ENCODE peak calls at places on chromosome 9, in eight cellular contexts. G, B, S, Z, P, O, X and W are unnamed samples.

GRCh38 chr9:92774274-92774673 is 9.6 kb upstream of the BICD2 start:
- DNase-seq in G (no peak), Z (peak), S (peak), O (peak), P (no peak), X (peak), B (peak), W (peak)

GRCh38 chr9:134871941-134872340 is 8.7 kb upstream of the FCN2 start:
- DNase-seq in P (no peak), S (peak), X (no peak), B (no peak), G (no peak), Z (peak), O (no peak), W (no peak)

GRCh38 chr9:22047596-22047995 is 38.5 kb upstream of the CDKN2B start:
- DNase-seq in S (no peak), P (no peak), O (no peak), X (no peak), B (peak), Z (no peak), G (no peak), W (peak)

GRCh38 chr9:134460904-134461303 is 134.6 kb downstream of the RXRA start:
- DNase-seq in X (no peak), S (no peak), G (no peak), Z (no peak), P (no peak), B (no peak), O (no peak), W (no peak)

GRCh38 chr9:4743131-4743875 is 2.3 kb upstream of the AK3 start:
- DNase-seq in B (peak), O (peak), P (no peak), S (no peak), X (no peak), G (no peak), Z (no peak), W (peak)

GRCh38 chr9:112180387-112180881 is 5.3 kb upstream of the SUSD1 start:
- DNase-seq in X (peak), G (no peak), O (peak), S (no peak), B (peak), Z (no peak), P (no peak), W (no peak)

GRCh38 chr9:128554155-128554862 is 1.9 kb downstream of the SPTAN1 start:
- DNase-seq in G (peak), P (peak), S (peak), X (peak), Z (peak), O (peak), B (peak), W (peak)

GRCh38 chr9:91279296-91280204 is 82.2 kb downstream of the AUH start:
- DNase-seq in S (no peak), X (no peak), B (no peak), P (no peak), O (no peak), Z (no peak), G (no peak), W (no peak)

GRCh38 chr9:122332083-122332482 is 38.7 kb upstream of the PTGS1 start:
- DNase-seq in B (no peak), P (no peak), Z (no peak), G (peak), X (no peak), S (no peak), O (no peak), W (no peak)

GRCh38 chr9:127158995-127159801 is 36.8 kb upstream of the ANGPTL2 start:
- DNase-seq in G (peak), P (peak), Z (peak), X (peak), B (peak), O (peak), S (peak), W (peak)

GRCh38 chr9:117487555-117488175 is 72.8 kb upstream of the ASTN2 start:
- DNase-seq in X (peak), B (peak), S (peak), G (peak), P (peak), O (peak), Z (peak), W (peak)

GRCh38 chr9:5554254-5554653 is 43.9 kb downstream of the PDCD1LG2 start:
- DNase-seq in B (no peak), P (no peak), O (no peak), X (peak), Z (peak), S (no peak), G (no peak), W (no peak)

GRCh38 chr9:121362813-121363585 is 7.1 kb downstream of the STOM start:
- DNase-seq in X (peak), Z (peak), G (no peak), P (no peak), O (peak), S (peak), B (peak), W (peak)

GRCh38 chr9:91500509-91501011 is 76.9 kb upstream of the NFIL3 start:
- DNase-seq in O (peak), G (no peak), X (peak), S (peak), Z (peak), B (peak), P (no peak), W (peak)

GRCh38 chr9:16672501-16672900 is 198.0 kb downstream of the BNC2 start:
- DNase-seq in S (no peak), Z (no peak), B (no peak), O (no peak), X (no peak), G (no peak), P (no peak), W (no peak)

GRCh38 chr9:99112750-99113417 is 8.0 kb downstream of the TGFBR1 start:
- DNase-seq in O (no peak), X (no peak), B (no peak), G (no peak), P (no peak), S (no peak), Z (no peak), W (no peak)

GRCh38 chr9:16275795-16276624 is 594.5 kb downstream of the BNC2 start:
- DNase-seq in B (no peak), S (no peak), P (no peak), G (no peak), O (no peak), X (peak), Z (no peak), W (no peak)

GRCh38 chr9:92292338-92293074 is 991 bp downstream of the IARS1 start:
- DNase-seq in G (no peak), B (peak), P (no peak), X (no peak), Z (peak), S (peak), O (peak), W (peak)

GRCh38 chr9:70392189-70392588 is 22.3 kb downstream of the KLF9 start:
- DNase-seq in P (peak), O (no peak), X (no peak), S (peak), G (no peak), Z (no peak), B (peak), W (peak)

GRCh38 chr9:76868897-76869296 is 37.0 kb downstream of the PRUNE2 start:
- DNase-seq in G (peak), B (peak), Z (no peak), O (peak), P (no peak), X (peak), S (no peak), W (no peak)

GRCh38 chr9:81826541-81826906 is 101.7 kb upstream of the SPATA31D4 start:
- DNase-seq in B (no peak), S (peak), Z (peak), G (peak), P (no peak), O (no peak), X (peak), W (no peak)

GRCh38 chr9:78325343-78325742 is 28.4 kb downstream of the PSAT1 start:
- DNase-seq in O (no peak), X (peak), G (no peak), B (peak), S (peak), P (no peak), Z (peak), W (peak)

GRCh38 chr9:136334541-136334940 is 7.2 kb downstream of the GPSM1 start:
- DNase-seq in O (no peak), G (no peak), B (no peak), Z (no peak), X (no peak), P (no peak), S (no peak), W (no peak)

GRCh38 chr9:136332482-136332983 is 5.2 kb downstream of the GPSM1 start:
- DNase-seq in Z (no peak), B (no peak), O (no peak), X (no peak), S (no peak), G (no peak), P (peak), W (no peak)

GRCh38 chr9:136333045-136333444 is 5.7 kb downstream of the GPSM1 start:
- DNase-seq in P (peak), G (no peak), S (no peak), B (no peak), Z (no peak), O (no peak), X (no peak), W (no peak)

GRCh38 chr9:136331556-136332481 is 4.5 kb downstream of the GPSM1 start:
- DNase-seq in B (no peak), G (peak), S (no peak), P (peak), Z (no peak), O (no peak), X (no peak), W (no peak)

GRCh38 chr9:136333486-136333885 is 6.1 kb downstream of the GPSM1 start:
- DNase-seq in Z (no peak), X (no peak), B (no peak), S (no peak), P (no peak), G (no peak), O (no peak), W (no peak)
- H3K9ac ChIP-seq in Z (no peak), X (no peak), B (no peak), S (no peak), P (peak), G (no peak), O (no peak), W (no peak)

GRCh38 chr9:13034696-13035006 is 244.8 kb downstream of the MPDZ start:
- DNase-seq in O (no peak), S (peak), P (no peak), B (no peak), X (no peak), G (no peak), Z (no peak), W (no peak)

GRCh38 chr9:13035822-13036221 is 243.7 kb downstream of the MPDZ start:
- DNase-seq in X (no peak), O (no peak), S (no peak), B (peak), G (no peak), P (no peak), Z (no peak), W (no peak)

GRCh38 chr9:13032585-13032984 is 246.9 kb downstream of the MPDZ start:
- DNase-seq in O (no peak), B (no peak), P (no peak), Z (no peak), X (no peak), S (no peak), G (no peak), W (no peak)

DNA sequence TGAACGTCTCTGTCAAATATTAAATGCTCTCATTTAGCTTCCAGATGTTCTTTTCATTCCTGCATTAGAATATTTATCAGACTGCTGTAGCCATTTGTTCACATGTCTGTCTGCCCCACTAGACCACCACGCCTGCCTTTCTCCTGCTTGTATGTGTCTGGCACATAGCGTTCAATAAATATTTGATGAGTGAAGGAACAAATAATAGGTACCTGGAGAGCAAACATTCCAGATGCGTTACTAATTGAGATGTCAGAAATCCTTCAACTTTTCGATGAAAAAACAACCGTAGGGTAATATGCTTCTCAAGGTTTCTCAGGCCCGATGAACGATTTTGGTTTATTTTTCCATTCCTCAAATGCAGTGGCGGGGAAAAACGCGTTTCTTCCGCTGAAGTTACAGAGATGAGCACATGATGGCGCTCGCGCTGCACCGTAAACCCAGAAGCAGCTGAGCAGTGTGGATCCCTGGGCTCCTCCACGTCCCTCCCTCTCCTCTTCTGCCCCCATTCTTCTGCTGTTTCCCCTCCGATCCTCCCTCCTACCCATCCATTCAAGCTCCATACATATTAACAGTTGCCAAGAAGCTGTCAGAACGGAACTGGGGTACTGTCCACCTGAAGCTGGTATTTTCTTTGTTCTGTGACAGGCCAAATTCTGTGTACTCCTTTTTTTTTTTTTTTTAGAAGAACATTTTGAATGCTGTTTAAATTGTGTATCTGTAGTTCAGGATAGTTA is 245.4 kb downstream of the MPDZ start:
- DNase-seq in P (peak), S (peak), X (peak), G (peak), B (peak), Z (peak), O (peak), W (peak)
- H3K9ac ChIP-seq in P (no peak), S (peak), X (peak), G (no peak), B (peak), Z (peak), O (no peak), W (peak)

DNA sequence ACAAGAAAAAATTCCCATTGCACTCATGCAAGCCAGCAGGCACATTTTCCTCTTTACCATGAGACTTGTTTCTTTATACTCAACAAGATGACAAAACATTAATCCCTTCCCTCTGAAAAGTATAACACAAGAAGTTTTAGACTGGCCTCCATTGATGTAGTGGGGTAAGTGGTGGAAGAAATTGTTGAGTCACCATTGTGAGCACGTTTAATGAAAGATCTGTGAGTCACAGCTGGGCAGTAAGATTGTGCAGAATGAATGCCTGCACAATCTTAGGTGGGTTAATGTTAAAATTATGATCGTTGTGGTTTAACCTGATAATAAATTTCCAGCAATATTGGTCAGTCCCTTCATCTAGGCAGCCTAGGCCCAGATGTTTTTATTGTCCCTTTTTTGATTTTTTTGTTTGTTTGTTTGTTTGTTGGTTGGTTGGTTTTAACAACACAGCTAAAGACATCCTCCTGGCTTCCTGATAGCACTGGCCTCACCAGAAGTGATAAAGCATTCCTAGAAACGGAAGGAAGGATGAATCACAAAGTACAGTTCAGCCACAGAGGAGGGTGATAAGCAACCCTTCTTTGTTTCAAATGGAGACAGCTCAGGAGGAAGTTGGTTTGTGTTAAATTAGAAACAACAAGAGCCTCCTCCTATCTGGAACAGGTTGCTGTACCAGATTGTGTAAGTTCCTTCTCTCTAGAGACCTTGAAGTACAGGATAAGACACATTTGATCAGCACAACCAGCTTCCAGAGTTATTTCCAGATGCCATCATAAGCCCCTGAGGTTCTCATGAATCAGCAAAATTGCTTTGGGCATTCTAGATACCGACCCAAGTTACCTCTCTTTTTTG is 40.3 kb downstream of the SLC24A2 start:
- DNase-seq in B (peak), Z (no peak), G (no peak), P (no peak), S (no peak), O (peak), X (no peak), W (no peak)
- H3K9ac ChIP-seq in B (no peak), Z (no peak), G (no peak), P (no peak), S (no peak), O (no peak), X (no peak), W (no peak)

DNA sequence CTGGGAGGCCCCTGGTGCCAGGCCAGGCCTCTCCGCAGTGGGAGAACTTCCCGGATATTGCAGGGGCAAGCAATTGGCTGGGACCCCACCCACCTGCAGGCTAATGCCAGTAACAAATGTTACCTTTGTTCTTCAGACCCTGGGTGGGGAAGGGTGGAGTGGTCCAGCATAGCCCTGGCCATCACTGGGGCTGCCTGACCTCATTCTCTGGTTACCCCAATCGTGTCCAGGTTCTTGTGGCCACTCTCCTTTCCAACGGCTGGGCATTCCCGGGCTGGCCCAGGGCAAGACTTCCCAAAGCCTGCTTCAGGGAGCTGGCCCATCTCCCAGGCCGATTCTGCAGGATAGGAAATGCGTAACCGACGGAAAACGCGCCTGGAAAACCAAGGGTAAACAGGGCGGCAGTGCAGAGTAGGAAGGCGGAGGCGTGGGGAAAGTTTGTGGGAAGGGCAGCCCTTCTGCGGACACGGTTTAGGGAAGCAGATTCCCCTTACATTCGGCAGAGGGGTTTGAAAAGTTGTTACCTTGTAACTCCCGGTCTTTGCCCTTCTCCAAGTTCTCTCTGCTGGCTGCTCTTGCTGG is 3.6 kb downstream of the NRARP start:
- DNase-seq in G (peak), O (no peak), S (no peak), Z (no peak), B (peak), X (peak), P (no peak), W (no peak)
- H3K9ac ChIP-seq in G (no peak), O (no peak), S (no peak), Z (no peak), B (no peak), X (peak), P (no peak), W (no peak)

GRCh38 chr9:129757045-129757444 is 4.2 kb upstream of the PTGES start:
- DNase-seq in Z (no peak), B (peak), O (no peak), P (no peak), G (no peak), X (no peak), S (no peak), W (peak)
- H3K9ac ChIP-seq in Z (no peak), B (peak), O (no peak), P (no peak), G (no peak), X (no peak), S (peak), W (no peak)